ENCODE peak calls at places on chromosome 3, in nine cellular contexts. R is progenitor cell of endocrine pancreas; N is A673; Z is GM23338; K is nephron progenitor cell; Y is foreskin keratinocyte; V is WTC11; W is natural killer cell; F is CD4-positive, alpha-beta T cell. X is an unnamed sample.

GRCh38 chr3:66115858-66116654 is 77.3 kb upstream of the MAGI1 start:
- DNase-seq in R (no peak), N (no peak), Z (peak; percentile 83), K (peak; percentile 38), Y (peak; percentile 94), V (peak; percentile 37), W (no peak), F (no peak), X (no peak)

GRCh38 chr3:123919353-123919752 is 35.2 kb upstream of the MYLK start:
- DNase-seq in R (no peak), N (no peak), Z (no peak), K (no peak), Y (no peak), V (no peak), W (no peak), F (no peak), X (no peak)

GRCh38 chr3:19946291-19946831 is 536 bp upstream of the RAB5A start:
- DNase-seq in R (no peak), N (no peak), Z (no peak), K (no peak), Y (peak; percentile 2), V (no peak), W (no peak), F (no peak), X (no peak)

GRCh38 chr3:180594631-180595348 is 7.2 kb upstream of the TTC14 start:
- DNase-seq in R (no peak), N (peak; percentile 36), Z (peak; percentile 69), K (no peak), Y (peak; percentile 40), V (no peak), W (no peak), F (no peak), X (no peak)

GRCh38 chr3:15113884-15114283 is 14.9 kb upstream of the RBSN start:
- DNase-seq in R (no peak), N (no peak), Z (no peak), K (no peak), Y (no peak), V (no peak), W (no peak), F (no peak), X (no peak)

GRCh38 chr3:30894521-30895289 is at the start of gene GADL1:
- DNase-seq in R (peak; percentile 36), N (peak; percentile 76), Z (peak; percentile 75), K (peak; percentile 74), Y (peak; percentile 22), V (peak; percentile 68), W (no peak), F (no peak), X (peak; percentile 49)

GRCh38 chr3:171994646-171995441 is 44.5 kb upstream of the FNDC3B start:
- DNase-seq in R (no peak), N (no peak), Z (no peak), K (no peak), Y (peak; percentile 75), V (no peak), W (no peak), F (no peak), X (no peak)

GRCh38 chr3:30597131-30597768 is 9.2 kb upstream of the TGFBR2 start:
- DNase-seq in R (no peak), N (peak; percentile 61), Z (no peak), K (no peak), Y (peak; percentile 99), V (no peak), W (no peak), F (no peak), X (no peak)

GRCh38 chr3:58135712-58136543 is 74.8 kb downstream of the DNASE1L3 start:
- DNase-seq in R (no peak), N (no peak), Z (peak; percentile 13), K (no peak), Y (no peak), V (no peak), W (no peak), F (no peak), X (no peak)

GRCh38 chr3:44914936-44915335 is 40.5 kb downstream of the TGM4 start:
- DNase-seq in R (no peak), N (peak; percentile 52), Z (peak; percentile 60), K (no peak), Y (no peak), V (peak; percentile 44), W (no peak), F (no peak), X (peak; percentile 42)

GRCh38 chr3:106176734-106177133 is 307.9 kb upstream of the CBLB start:
- DNase-seq in R (no peak), N (no peak), Z (no peak), K (no peak), Y (no peak), V (no peak), W (no peak), F (peak; percentile 15), X (no peak)

GRCh38 chr3:151478376-151478702 is 17.5 kb upstream of the IGSF10 start:
- DNase-seq in R (no peak), N (no peak), Z (no peak), K (no peak), Y (no peak), V (no peak), W (no peak), F (no peak), X (no peak)

GRCh38 chr3:149233323-149233722 is 11.7 kb upstream of the CP start:
- DNase-seq in R (no peak), N (no peak), Z (no peak), K (no peak), Y (peak; percentile 36), V (no peak), W (no peak), F (no peak), X (peak; percentile 9)

GRCh38 chr3:100083209-100083608 is 31.1 kb downstream of the FILIP1L start:
- DNase-seq in R (no peak), N (no peak), Z (no peak), K (no peak), Y (no peak), V (no peak), W (no peak), F (no peak), X (no peak)

GRCh38 chr3:37197810-37198371 is 23.5 kb upstream of the LRRFIP2 start:
- DNase-seq in R (no peak), N (peak; percentile 11), Z (no peak), K (peak; percentile 14), Y (peak; percentile 89), V (no peak), W (no peak), F (no peak), X (no peak)

DNA sequence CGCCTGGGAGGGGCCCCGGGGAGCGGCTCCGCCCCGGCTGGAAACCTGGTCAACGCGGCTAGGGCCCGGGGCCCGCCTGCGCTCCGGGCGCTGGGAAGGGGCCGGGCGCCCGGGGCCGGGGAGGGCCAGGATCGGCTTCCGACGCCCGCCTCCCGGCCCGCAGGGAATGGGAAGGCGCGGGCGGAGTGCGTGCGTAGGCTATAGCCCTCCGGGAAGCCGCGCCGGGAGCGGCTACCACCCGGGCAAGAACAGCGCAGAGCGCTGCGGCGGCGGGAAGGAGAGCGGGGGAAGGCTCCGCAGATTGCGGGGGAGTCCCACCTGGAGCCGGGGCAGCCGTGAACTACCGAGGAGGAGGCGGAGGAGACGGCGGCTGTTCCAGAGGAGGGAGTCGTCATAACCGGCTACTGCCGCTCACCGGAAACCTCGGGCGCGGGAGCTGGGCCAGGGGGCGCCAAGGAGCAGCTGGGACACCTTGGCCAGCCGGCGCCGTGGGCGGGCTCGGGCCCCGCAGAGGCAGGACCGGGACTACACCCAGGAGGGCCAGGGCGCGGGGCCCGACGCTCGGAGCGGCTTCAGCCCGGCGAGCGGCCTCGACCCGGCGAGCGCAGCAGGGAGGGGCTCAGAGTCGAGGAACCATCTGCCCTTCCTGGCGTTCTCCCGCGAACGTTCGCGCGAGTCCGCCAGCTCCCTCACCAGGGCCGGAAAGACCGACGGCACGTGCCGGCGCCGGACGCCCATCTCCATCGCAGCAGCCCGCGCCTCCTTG is at the start of gene EOGT:
- DNase-seq in R (peak; percentile 85), N (peak; percentile 61), Z (peak; percentile 88), K (peak; percentile 91), Y (peak; percentile 84), V (peak; percentile 85), W (peak; percentile 70), F (peak; percentile 70), X (peak; percentile 93)
- TF ChIP-seq CTCF in R (peak; percentile 69), N (peak; percentile 52), Z (peak; percentile 44), K (peak; percentile 48), Y (peak; percentile 84), V (no peak), W (peak; percentile 43), F (peak; percentile 69), X (peak; percentile 76)

DNA sequence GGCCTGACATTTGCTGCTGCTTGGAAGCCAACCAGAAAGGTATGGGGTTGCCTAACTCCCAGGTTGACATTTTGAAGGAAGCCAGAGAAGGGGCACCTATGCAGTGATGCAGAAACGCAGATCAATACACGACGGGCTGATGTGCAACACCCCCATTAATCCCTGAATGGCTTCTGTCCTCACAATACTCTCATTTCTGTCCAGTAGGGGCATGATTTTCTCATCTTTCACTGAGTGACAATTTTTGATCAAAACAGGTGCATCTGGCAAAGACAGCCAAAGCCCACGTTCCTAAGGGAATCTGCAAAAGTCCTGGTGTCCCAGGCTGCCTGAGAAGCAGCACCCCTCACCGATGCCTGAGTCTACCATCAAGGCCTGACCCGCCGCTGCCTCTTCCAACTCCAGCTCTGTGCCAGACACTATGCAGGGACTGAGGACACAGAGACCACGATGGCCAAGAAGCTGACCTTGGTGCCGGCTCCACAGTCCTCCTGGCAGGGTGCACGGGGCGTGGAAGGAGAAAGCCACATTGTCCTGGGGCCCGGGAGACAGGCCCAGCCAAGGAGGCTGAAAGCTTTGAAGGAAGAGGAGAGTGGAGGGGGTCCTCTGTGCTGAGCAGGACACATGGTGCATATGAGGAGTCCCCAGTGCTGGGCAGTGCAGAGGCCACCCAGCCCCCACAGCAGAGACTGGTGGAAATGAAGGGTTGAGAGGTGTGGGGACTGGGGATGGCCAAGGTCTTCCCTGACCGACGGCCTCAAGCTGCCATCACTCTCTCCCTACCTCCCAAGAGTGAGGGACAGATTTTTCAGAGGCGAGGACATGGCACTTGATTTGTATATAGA is 159.6 kb downstream of the NUP210 start:
- DNase-seq in R (no peak), N (no peak), Z (no peak), K (no peak), Y (no peak), V (no peak), W (no peak), F (no peak), X (no peak)
- TF ChIP-seq CTCF in R (no peak), N (no peak), Z (peak; percentile 24), K (no peak), Y (peak; percentile 20), V (no peak), W (no peak), F (no peak), X (peak; percentile 20)

GRCh38 chr3:177466076-177466475 is 268.8 kb upstream of the TBL1XR1 start:
- DNase-seq in R (no peak), N (no peak), Z (no peak), K (no peak), Y (no peak), V (no peak), W (no peak), F (no peak), X (no peak)
- TF ChIP-seq CTCF in R (no peak), N (no peak), Z (no peak), K (no peak), Y (no peak), V (no peak), W (no peak), F (no peak), X (no peak)

DNA sequence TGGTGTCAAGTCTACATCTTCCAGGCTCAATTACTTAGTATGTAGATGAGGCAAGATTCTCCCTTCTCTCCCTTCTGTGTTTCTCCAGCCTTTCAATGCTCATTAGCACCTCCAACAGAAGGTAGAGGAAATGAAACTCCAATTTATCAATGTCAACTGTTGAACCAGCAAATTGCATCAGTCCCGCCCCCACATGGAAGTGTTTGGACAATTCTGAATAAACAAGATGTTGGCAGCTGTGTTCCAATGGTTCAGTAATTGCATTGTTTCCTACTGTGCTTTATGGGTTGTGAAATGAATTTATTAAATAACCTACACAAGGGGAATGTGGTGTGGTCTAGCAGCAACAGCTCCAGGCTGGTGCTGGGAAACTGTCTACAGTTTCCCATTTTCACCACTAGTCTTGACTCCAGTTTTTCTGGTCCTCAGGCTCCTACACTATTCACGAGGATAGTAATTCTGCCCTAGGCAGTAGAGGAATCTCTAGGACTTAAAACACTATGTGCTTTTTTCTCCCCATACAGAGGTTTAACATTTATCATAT is 91.9 kb downstream of the MB21D2 start:
- DNase-seq in R (no peak), N (peak; percentile 84), Z (no peak), K (no peak), Y (no peak), V (no peak), W (no peak), F (no peak), X (no peak)
- TF ChIP-seq CTCF in R (peak; percentile 25), N (peak; percentile 47), Z (peak; percentile 40), K (no peak), Y (no peak), V (no peak), W (no peak), F (no peak), X (no peak)

X was measured in WERI-Rb-1.